ENCODE peak calls at places on chromosomes 11 and 22, in eight cellular contexts. One of them, this sample, is unnamed.

GRCh38 chr11:2569321-2569721 is 124.5 kb downstream of the KCNQ1 start:
- DNase-seq in right atrium auricular region: no peak
- DNase-seq in epithelial cell of esophagus: no peak
- DNase-seq in fibroblast of lung: no peak
- DNase-seq in lower leg skin: no peak
- DNase-seq in kidney: peak
- DNase-seq in uterus: no peak
- DNase-seq in right lobe of liver: no peak
- DNase-seq in this sample: peak

GRCh38 chr11:36292311-36292722 is 3.1 kb upstream of the COMMD9 start:
- DNase-seq in fibroblast of lung: peak
- DNase-seq in uterus: no peak
- DNase-seq in kidney: no peak
- DNase-seq in right atrium auricular region: no peak
- DNase-seq in right lobe of liver: no peak
- DNase-seq in epithelial cell of esophagus: peak
- DNase-seq in lower leg skin: no peak
- DNase-seq in this sample: peak

GRCh38 chr11:17753641-17754040 is 19.1 kb downstream of the KCNC1 start:
- DNase-seq in right lobe of liver: peak
- DNase-seq in fibroblast of lung: no peak
- DNase-seq in kidney: peak
- DNase-seq in lower leg skin: no peak
- DNase-seq in uterus: no peak
- DNase-seq in right atrium auricular region: no peak
- DNase-seq in epithelial cell of esophagus: no peak
- DNase-seq in this sample: no peak

GRCh38 chr11:45405916-45406670 is 120.0 kb upstream of the SYT13 start:
- DNase-seq in right atrium auricular region: no peak
- DNase-seq in right lobe of liver: no peak
- DNase-seq in epithelial cell of esophagus: no peak
- DNase-seq in uterus: no peak
- DNase-seq in lower leg skin: peak
- DNase-seq in fibroblast of lung: peak
- DNase-seq in kidney: no peak
- DNase-seq in this sample: peak

GRCh38 chr22:49850959-49851815 is 2.5 kb upstream of the ZBED4 start:
- DNase-seq in epithelial cell of esophagus: no peak
- DNase-seq in fibroblast of lung: no peak
- DNase-seq in right lobe of liver: no peak
- DNase-seq in lower leg skin: no peak
- DNase-seq in uterus: no peak
- DNase-seq in kidney: no peak
- DNase-seq in right atrium auricular region: no peak
- DNase-seq in this sample: no peak

GRCh38 chr11:8658210-8658968 is 24.1 kb downstream of the TRIM66 start:
- DNase-seq in kidney: no peak
- DNase-seq in epithelial cell of esophagus: no peak
- DNase-seq in right lobe of liver: no peak
- DNase-seq in right atrium auricular region: peak
- DNase-seq in fibroblast of lung: peak
- DNase-seq in uterus: no peak
- DNase-seq in lower leg skin: no peak
- DNase-seq in this sample: peak

GRCh38 chr22:46379301-46379930 is 43.9 kb downstream of the TRMU start:
- DNase-seq in lower leg skin: no peak
- DNase-seq in epithelial cell of esophagus: no peak
- DNase-seq in uterus: no peak
- DNase-seq in right atrium auricular region: no peak
- DNase-seq in fibroblast of lung: no peak
- DNase-seq in right lobe of liver: peak
- DNase-seq in kidney: peak
- DNase-seq in this sample: no peak

GRCh38 chr22:50612168-50612714 is 11.6 kb downstream of the MAPK8IP2 start:
- DNase-seq in epithelial cell of esophagus: no peak
- DNase-seq in right lobe of liver: no peak
- DNase-seq in fibroblast of lung: no peak
- DNase-seq in lower leg skin: peak
- DNase-seq in uterus: no peak
- DNase-seq in right atrium auricular region: no peak
- DNase-seq in kidney: no peak
- DNase-seq in this sample: no peak

GRCh38 chr11:10627816-10628215 is 59.4 kb upstream of the LYVE1 start:
- DNase-seq in fibroblast of lung: no peak
- DNase-seq in right lobe of liver: no peak
- DNase-seq in kidney: no peak
- DNase-seq in right atrium auricular region: no peak
- DNase-seq in epithelial cell of esophagus: no peak
- DNase-seq in lower leg skin: peak
- DNase-seq in uterus: no peak
- DNase-seq in this sample: no peak

GRCh38 chr11:82024760-82025159 is 708.9 kb downstream of the FAM181B start:
- DNase-seq in lower leg skin: no peak
- DNase-seq in epithelial cell of esophagus: no peak
- DNase-seq in right atrium auricular region: no peak
- DNase-seq in kidney: no peak
- DNase-seq in uterus: no peak
- DNase-seq in fibroblast of lung: peak
- DNase-seq in right lobe of liver: no peak
- DNase-seq in this sample: no peak

GRCh38 chr11:120651396-120651795 is 139.8 kb downstream of the GRIK4 start:
- DNase-seq in right atrium auricular region: no peak
- DNase-seq in right lobe of liver: no peak
- DNase-seq in uterus: no peak
- DNase-seq in fibroblast of lung: no peak
- DNase-seq in kidney: no peak
- DNase-seq in epithelial cell of esophagus: no peak
- DNase-seq in lower leg skin: no peak
- DNase-seq in this sample: no peak

GRCh38 chr22:35140879-35141745 is 75.2 kb downstream of the ISX start:
- DNase-seq in epithelial cell of esophagus: no peak
- DNase-seq in right lobe of liver: no peak
- DNase-seq in uterus: no peak
- DNase-seq in lower leg skin: no peak
- DNase-seq in fibroblast of lung: no peak
- DNase-seq in right atrium auricular region: no peak
- DNase-seq in kidney: no peak
- DNase-seq in this sample: no peak

GRCh38 chr11:119370486-119371046 is 10.9 kb downstream of the USP2 start:
- DNase-seq in fibroblast of lung: no peak
- DNase-seq in right atrium auricular region: no peak
- DNase-seq in lower leg skin: no peak
- DNase-seq in kidney: peak
- DNase-seq in uterus: peak
- DNase-seq in right lobe of liver: peak
- DNase-seq in epithelial cell of esophagus: no peak
- DNase-seq in this sample: no peak

GRCh38 chr22:44357296-44357961 is 44.7 kb upstream of the SHISAL1 start:
- DNase-seq in epithelial cell of esophagus: no peak
- DNase-seq in fibroblast of lung: no peak
- DNase-seq in right lobe of liver: peak
- DNase-seq in lower leg skin: peak
- DNase-seq in kidney: no peak
- DNase-seq in uterus: peak
- DNase-seq in right atrium auricular region: no peak
- DNase-seq in this sample: no peak

GRCh38 chr11:61602775-61603569 is 22.1 kb upstream of the SYT7 start:
- DNase-seq in kidney: peak
- DNase-seq in epithelial cell of esophagus: peak
- DNase-seq in uterus: peak
- DNase-seq in right atrium auricular region: peak
- DNase-seq in fibroblast of lung: peak
- DNase-seq in lower leg skin: peak
- DNase-seq in right lobe of liver: no peak
- DNase-seq in this sample: peak

GRCh38 chr11:96337541-96338530 is 5.2 kb downstream of the MAML2 start:
- DNase-seq in uterus: no peak
- DNase-seq in right atrium auricular region: no peak
- DNase-seq in kidney: no peak
- DNase-seq in right lobe of liver: no peak
- DNase-seq in lower leg skin: no peak
- DNase-seq in epithelial cell of esophagus: peak
- DNase-seq in fibroblast of lung: peak
- DNase-seq in this sample: peak

GRCh38 chr22:49044776-49045175 is 782.9 kb downstream of the BRD1 start:
- DNase-seq in epithelial cell of esophagus: no peak
- DNase-seq in uterus: no peak
- DNase-seq in kidney: no peak
- DNase-seq in right lobe of liver: no peak
- DNase-seq in right atrium auricular region: no peak
- DNase-seq in lower leg skin: no peak
- DNase-seq in fibroblast of lung: no peak
- DNase-seq in this sample: no peak

GRCh38 chr11:88552377-88553029 is 215.0 kb upstream of the CTSC start:
- DNase-seq in right atrium auricular region: no peak
- DNase-seq in right lobe of liver: peak
- DNase-seq in lower leg skin: peak
- DNase-seq in epithelial cell of esophagus: peak
- DNase-seq in kidney: no peak
- DNase-seq in fibroblast of lung: peak
- DNase-seq in uterus: no peak
- DNase-seq in this sample: peak

GRCh38 chr22:38835888-38836301 is 7.9 kb downstream of the NPTXR start:
- DNase-seq in right lobe of liver: no peak
- DNase-seq in kidney: no peak
- DNase-seq in lower leg skin: no peak
- DNase-seq in fibroblast of lung: no peak
- DNase-seq in right atrium auricular region: no peak
- DNase-seq in uterus: no peak
- DNase-seq in epithelial cell of esophagus: no peak
- DNase-seq in this sample: peak

GRCh38 chr11:66417000-66417399 is 3.8 kb upstream of the NPAS4 start:
- DNase-seq in epithelial cell of esophagus: no peak
- DNase-seq in uterus: no peak
- DNase-seq in lower leg skin: no peak
- DNase-seq in kidney: no peak
- DNase-seq in fibroblast of lung: no peak
- DNase-seq in right atrium auricular region: no peak
- DNase-seq in right lobe of liver: no peak
- DNase-seq in this sample: no peak

GRCh38 chr11:66413167-66413566 is 7.7 kb upstream of the NPAS4 start:
- DNase-seq in uterus: no peak
- DNase-seq in right lobe of liver: no peak
- DNase-seq in kidney: no peak
- DNase-seq in lower leg skin: no peak
- DNase-seq in right atrium auricular region: no peak
- DNase-seq in epithelial cell of esophagus: no peak
- DNase-seq in fibroblast of lung: no peak
- DNase-seq in this sample: no peak

GRCh38 chr11:66418168-66418985 is 2.5 kb upstream of the NPAS4 start:
- DNase-seq in kidney: peak
- DNase-seq in right atrium auricular region: peak
- DNase-seq in lower leg skin: peak
- DNase-seq in right lobe of liver: no peak
- DNase-seq in epithelial cell of esophagus: peak
- DNase-seq in uterus: peak
- DNase-seq in fibroblast of lung: peak
- DNase-seq in this sample: peak

GRCh38 chr11:66414120-66414934 is 6.5 kb upstream of the NPAS4 start:
- DNase-seq in epithelial cell of esophagus: no peak
- DNase-seq in uterus: no peak
- DNase-seq in kidney: no peak
- DNase-seq in right lobe of liver: no peak
- DNase-seq in fibroblast of lung: no peak
- DNase-seq in right atrium auricular region: no peak
- DNase-seq in lower leg skin: no peak
- DNase-seq in this sample: no peak

GRCh38 chr11:66415423-66415822 is 5.4 kb upstream of the NPAS4 start:
- DNase-seq in lower leg skin: no peak
- DNase-seq in fibroblast of lung: no peak
- DNase-seq in right lobe of liver: no peak
- DNase-seq in epithelial cell of esophagus: no peak
- DNase-seq in uterus: no peak
- DNase-seq in kidney: no peak
- DNase-seq in right atrium auricular region: no peak
- DNase-seq in this sample: no peak
- TF ChIP-seq CTCF in lower leg skin: no peak
- TF ChIP-seq CTCF in fibroblast of lung: no peak
- TF ChIP-seq CTCF in right lobe of liver: no peak
- TF ChIP-seq CTCF in epithelial cell of esophagus: no peak
- TF ChIP-seq CTCF in uterus: no peak
- TF ChIP-seq CTCF in kidney: no peak
- TF ChIP-seq CTCF in right atrium auricular region: no peak
- TF ChIP-seq CTCF in this sample: no peak

GRCh38 chr22:20606041-20606783 is 98.8 kb downstream of the MED15 start:
- DNase-seq in lower leg skin: no peak
- DNase-seq in right lobe of liver: peak
- DNase-seq in epithelial cell of esophagus: peak
- DNase-seq in kidney: peak
- DNase-seq in fibroblast of lung: peak
- DNase-seq in uterus: no peak
- DNase-seq in right atrium auricular region: no peak
- DNase-seq in this sample: peak

GRCh38 chr22:20604776-20605221 is 97.4 kb downstream of the MED15 start:
- DNase-seq in right atrium auricular region: no peak
- DNase-seq in lower leg skin: no peak
- DNase-seq in kidney: no peak
- DNase-seq in uterus: no peak
- DNase-seq in fibroblast of lung: no peak
- DNase-seq in right lobe of liver: no peak
- DNase-seq in epithelial cell of esophagus: no peak
- DNase-seq in this sample: no peak

GRCh38 chr22:20604092-20604747 is 96.8 kb downstream of the MED15 start:
- DNase-seq in lower leg skin: no peak
- DNase-seq in epithelial cell of esophagus: no peak
- DNase-seq in fibroblast of lung: no peak
- DNase-seq in right lobe of liver: no peak
- DNase-seq in right atrium auricular region: no peak
- DNase-seq in kidney: no peak
- DNase-seq in uterus: no peak
- DNase-seq in this sample: no peak

GRCh38 chr22:20606784-20607128 is 99.3 kb downstream of the MED15 start:
- DNase-seq in epithelial cell of esophagus: no peak
- DNase-seq in right lobe of liver: no peak
- DNase-seq in kidney: no peak
- DNase-seq in right atrium auricular region: no peak
- DNase-seq in uterus: no peak
- DNase-seq in lower leg skin: no peak
- DNase-seq in fibroblast of lung: no peak
- DNase-seq in this sample: no peak

GRCh38 chr22:20605328-20605727 is 97.9 kb downstream of the MED15 start:
- DNase-seq in lower leg skin: no peak
- DNase-seq in epithelial cell of esophagus: no peak
- DNase-seq in fibroblast of lung: no peak
- DNase-seq in right lobe of liver: no peak
- DNase-seq in uterus: no peak
- DNase-seq in right atrium auricular region: no peak
- DNase-seq in kidney: no peak
- DNase-seq in this sample: no peak
- H3K4me3 ChIP-seq in lower leg skin: no peak
- H3K4me3 ChIP-seq in epithelial cell of esophagus: no peak
- H3K4me3 ChIP-seq in fibroblast of lung: no peak
- H3K4me3 ChIP-seq in right lobe of liver: no peak
- H3K4me3 ChIP-seq in uterus: no peak
- H3K4me3 ChIP-seq in right atrium auricular region: no peak
- H3K4me3 ChIP-seq in kidney: no peak
- H3K4me3 ChIP-seq in this sample: no peak

GRCh38 chr11:134393638-134394037 is 18.4 kb downstream of the B3GAT1 start:
- DNase-seq in right lobe of liver: no peak
- DNase-seq in right atrium auricular region: no peak
- DNase-seq in fibroblast of lung: no peak
- DNase-seq in kidney: no peak
- DNase-seq in uterus: no peak
- DNase-seq in lower leg skin: no peak
- DNase-seq in epithelial cell of esophagus: no peak
- DNase-seq in this sample: no peak
- TF ChIP-seq CTCF in right lobe of liver: peak
- TF ChIP-seq CTCF in right atrium auricular region: peak
- TF ChIP-seq CTCF in fibroblast of lung: no peak
- TF ChIP-seq CTCF in kidney: peak
- TF ChIP-seq CTCF in uterus: no peak
- TF ChIP-seq CTCF in lower leg skin: no peak
- TF ChIP-seq CTCF in epithelial cell of esophagus: no peak
- TF ChIP-seq CTCF in this sample: no peak

GRCh38 chr11:104897891-104898684 is at the start of gene CASP12:
- DNase-seq in fibroblast of lung: peak
- DNase-seq in uterus: no peak
- DNase-seq in kidney: no peak
- DNase-seq in right lobe of liver: no peak
- DNase-seq in lower leg skin: no peak
- DNase-seq in right atrium auricular region: no peak
- DNase-seq in epithelial cell of esophagus: no peak
- DNase-seq in this sample: no peak
- H3K4me3 ChIP-seq in fibroblast of lung: no peak
- H3K4me3 ChIP-seq in uterus: peak
- H3K4me3 ChIP-seq in kidney: peak
- H3K4me3 ChIP-seq in right lobe of liver: no peak
- H3K4me3 ChIP-seq in lower leg skin: no peak
- H3K4me3 ChIP-seq in right atrium auricular region: peak
- H3K4me3 ChIP-seq in epithelial cell of esophagus: no peak
- H3K4me3 ChIP-seq in this sample: no peak